ENCODE peak calls at places on chromosomes 3 and 15, in six cellular contexts. C, X, U, T, E and P are unnamed samples.

GRCh38 chr3:146125946-146126345 is 35.0 kb downstream of the PLOD2 start:
- DNase-seq in U (peak; percentile 96), C (no peak), X (peak; percentile 32), T (no peak), E (no peak), P (no peak)

GRCh38 chr15:91117375-91117774 is 17.3 kb downstream of the SV2B start:
- DNase-seq in X (no peak), E (no peak), C (no peak), T (no peak), U (no peak), P (no peak)

GRCh38 chr3:72836923-72837322 is 11.3 kb downstream of the SHQ1 start:
- DNase-seq in C (peak; percentile 93), U (no peak), X (no peak), T (no peak), E (no peak), P (peak; percentile 37)

GRCh38 chr3:176352716-176353334 is 844.5 kb downstream of the TBL1XR1 start:
- DNase-seq in E (no peak), C (no peak), T (no peak), X (no peak), U (peak; percentile 14), P (no peak)

GRCh38 chr3:170044795-170045244 is 7.0 kb downstream of the GPR160 start:
- DNase-seq in T (no peak), E (no peak), X (no peak), U (no peak), C (no peak), P (no peak)

GRCh38 chr3:180855956-180856355 is 56.5 kb upstream of the FXR1 start:
- DNase-seq in X (no peak), E (no peak), U (no peak), C (no peak), T (no peak), P (no peak)

GRCh38 chr3:46717447-46718231 is at the start of gene PRSS50:
- DNase-seq in E (no peak), U (no peak), T (no peak), X (no peak), C (no peak), P (no peak)

GRCh38 chr15:82129769-82130168 is 84.0 kb upstream of the MEX3B start:
- DNase-seq in E (no peak), T (no peak), C (no peak), U (peak; percentile 97), X (peak; percentile 16), P (no peak)

GRCh38 chr3:129286081-129286480 is 7.4 kb downstream of the HMCES start:
- DNase-seq in T (no peak), U (no peak), X (no peak), E (no peak), C (no peak), P (no peak)

GRCh38 chr3:69092030-69092513 is 7.3 kb downstream of the ARL6IP5 start:
- DNase-seq in U (no peak), T (no peak), E (no peak), X (no peak), C (no peak), P (no peak)

GRCh38 chr3:50365080-50365841 is 5.9 kb upstream of the TMEM115 start:
- DNase-seq in E (peak; percentile 75), T (peak; percentile 72), X (peak; percentile 95), U (peak; percentile 30), C (peak; percentile 96), P (peak; percentile 85)

GRCh38 chr3:194749631-194750271 is 64.1 kb downstream of the FAM43A start:
- DNase-seq in E (no peak), X (peak; percentile 45), C (no peak), U (no peak), T (no peak), P (no peak)

GRCh38 chr3:188812198-188812597 is 359.6 kb upstream of the TPRG1 start:
- DNase-seq in E (no peak), C (no peak), U (no peak), X (no peak), T (no peak), P (no peak)

GRCh38 chr15:82046668-82047492 is 1.1 kb upstream of the MEX3B start:
- DNase-seq in T (peak; percentile 96), X (peak; percentile 95), U (peak; percentile 72), E (peak; percentile 81), C (peak; percentile 87), P (peak; percentile 80)

GRCh38 chr15:77504310-77504709 is 83.6 kb downstream of the HMG20A start:
- DNase-seq in U (no peak), E (peak; percentile 45), T (no peak), X (no peak), C (peak; percentile 40), P (no peak)

GRCh38 chr15:97177135-97177704 is 783.3 kb upstream of the ARRDC4 start:
- DNase-seq in U (no peak), C (no peak), X (peak; percentile 16), T (no peak), E (no peak), P (no peak)

GRCh38 chr3:195183071-195183776 is 87.7 kb downstream of the XXYLT1 start:
- DNase-seq in T (no peak), E (no peak), U (no peak), C (no peak), X (no peak), P (no peak)

GRCh38 chr3:39255503-39256325 is 24.1 kb downstream of the CX3CR1 start:
- DNase-seq in T (no peak), X (no peak), E (no peak), C (no peak), U (no peak), P (no peak)

GRCh38 chr3:30894521-30895289 is at the start of gene GADL1:
- DNase-seq in E (peak; percentile 6), X (peak; percentile 60), C (peak; percentile 40), T (peak; percentile 27), U (peak; percentile 33), P (no peak)

GRCh38 chr15:42919794-42920280 is 741 bp downstream of the TTBK2 start:
- DNase-seq in T (no peak), U (peak; percentile 44), X (peak; percentile 53), E (peak; percentile 24), C (peak; percentile 20), P (no peak)

GRCh38 chr3:171804618-171805389 is 5.5 kb downstream of the PLD1 start:
- DNase-seq in U (peak; percentile 76), C (no peak), E (peak; percentile 66), T (no peak), X (no peak), P (no peak)

GRCh38 chr15:64460206-64460736 is at the start of gene ZNF609:
- DNase-seq in E (peak; percentile 96), T (peak; percentile 99), C (peak; percentile 95), U (peak; percentile 94), X (peak; percentile 95), P (peak; percentile 89)

GRCh38 chr15:64461577-64462162 is 1.3 kb downstream of the ZNF609 start:
- DNase-seq in T (peak; percentile 64), X (peak; percentile 17), C (peak; percentile 8), E (no peak), U (peak; percentile 16), P (no peak)

GRCh38 chr15:64460737-64461576 is 579 bp downstream of the ZNF609 start:
- DNase-seq in C (peak; percentile 38), X (peak; percentile 64), T (no peak), U (peak; percentile 74), E (peak; percentile 60), P (peak; percentile 71)

GRCh38 chr15:64456634-64457108 is 3.7 kb upstream of the ZNF609 start:
- DNase-seq in C (no peak), T (no peak), X (peak; percentile 27), E (no peak), U (peak; percentile 27), P (no peak)

GRCh38 chr15:64459382-64459781 is 996 bp upstream of the ZNF609 start:
- DNase-seq in E (no peak), X (peak; percentile 42), T (no peak), C (no peak), U (no peak), P (no peak)
- H3K27ac ChIP-seq in E (no peak overlapping the region), X (peak overlapping the region; percentile 58), T (no peak overlapping the region), C (no peak overlapping the region), U (no peak overlapping the region), P (no peak overlapping the region)

GRCh38 chr3:177904661-177905060 is 631.6 kb upstream of the KCNMB2 start:
- DNase-seq in T (no peak), U (peak; percentile 80), E (no peak), C (no peak), X (no peak), P (no peak)
- H3K27ac ChIP-seq in T (no peak overlapping the region), U (peak overlapping the region; percentile 61), E (no peak overlapping the region), C (peak overlapping the region; percentile 75), X (no peak overlapping the region), P (peak overlapping the region; percentile 19)

DNA sequence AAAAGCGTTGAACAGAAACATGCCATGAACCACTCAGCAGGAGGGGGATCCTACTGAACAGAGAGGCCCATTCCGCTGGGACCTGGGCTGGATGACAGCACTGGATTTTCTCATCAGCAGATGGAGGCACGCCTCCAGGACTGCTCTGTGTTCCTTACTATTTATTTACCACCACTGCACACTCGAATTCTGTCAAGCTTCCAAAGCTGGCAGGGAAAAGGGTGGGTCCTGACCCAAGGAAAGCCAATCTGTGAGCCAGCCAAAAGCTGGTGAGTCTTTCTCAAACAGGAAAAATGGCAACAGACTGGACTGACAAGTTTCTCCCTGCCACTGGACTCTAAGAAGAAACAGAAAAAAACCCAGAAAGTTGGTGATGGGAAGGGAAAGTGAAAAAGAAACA is 37.8 kb downstream of the CD47 start:
- DNase-seq in E (no peak), T (no peak), C (peak; percentile 9), X (no peak), U (no peak), P (no peak)
- H3K27ac ChIP-seq in E (no peak overlapping the region), T (no peak overlapping the region), C (no peak overlapping the region), X (no peak overlapping the region), U (no peak overlapping the region), P (no peak overlapping the region)

DNA sequence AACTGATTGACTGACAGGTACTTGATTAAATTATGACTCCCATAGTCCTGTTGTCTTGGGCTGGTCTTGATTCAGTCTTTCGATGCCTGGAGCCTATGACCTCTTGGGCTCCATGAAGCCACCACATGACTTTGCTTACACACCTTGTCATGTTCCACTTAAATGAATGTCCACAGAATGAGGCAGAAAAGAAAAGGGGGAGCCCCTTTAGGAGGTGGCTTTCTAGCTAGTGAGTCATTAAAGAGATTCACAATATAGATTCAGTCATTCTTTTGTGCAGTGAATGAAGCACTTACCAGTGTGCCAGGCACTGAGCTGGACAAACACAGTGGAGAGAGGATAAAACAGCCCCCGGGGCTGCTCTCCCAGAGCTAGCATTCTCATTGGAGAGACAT is 17.1 kb downstream of the VIPR1 start:
- DNase-seq in T (no peak), C (no peak), E (no peak), U (no peak), X (no peak), P (no peak)
- H3K27ac ChIP-seq in T (no peak overlapping the region), C (no peak overlapping the region), E (no peak overlapping the region), U (no peak overlapping the region), X (peak overlapping the region; percentile 16), P (peak overlapping the region; percentile 1)

GRCh38 chr3:48469046-48469915 is 22.7 kb downstream of the ATRIP start:
- DNase-seq in T (no peak), E (no peak), X (no peak), U (no peak), C (no peak), P (no peak)
- H3K27ac ChIP-seq in T (no peak overlapping the region), E (peak overlapping the region; percentile 99), X (no peak overlapping the region), U (no peak overlapping the region), C (peak overlapping the region; percentile 100), P (peak overlapping the region; percentile 67)